ENCODE peak calls at places on chromosomes 5 and 9, in five cellular contexts. One of them, this sample, is unnamed.

GRCh38 chr5:141476132-141476909 is 555 bp downstream of the PCDHGC3 start:
- DNase-seq in H9: peak
- DNase-seq in CD8-positive, alpha-beta memory T cell: no peak
- DNase-seq in AG08396: peak
- DNase-seq in activated CD4-positive, alpha-beta T cell treated with anti-CD3 and anti-CD28 coated beads for 24 hours: no peak
- DNase-seq in this sample: peak

GRCh38 chr9:35618854-35619799 is 914 bp upstream of the CD72 start:
- DNase-seq in H9: no peak
- DNase-seq in AG08396: no peak
- DNase-seq in CD8-positive, alpha-beta memory T cell: peak
- DNase-seq in activated CD4-positive, alpha-beta T cell treated with anti-CD3 and anti-CD28 coated beads for 24 hours: no peak
- DNase-seq in this sample: no peak

GRCh38 chr9:116687762-116688160 is 656 bp downstream of the TRIM32 start:
- DNase-seq in AG08396: peak
- DNase-seq in CD8-positive, alpha-beta memory T cell: no peak
- DNase-seq in activated CD4-positive, alpha-beta T cell treated with anti-CD3 and anti-CD28 coated beads for 24 hours: no peak
- DNase-seq in H9: no peak
- DNase-seq in this sample: no peak

GRCh38 chr9:122389799-122390481 is 19.1 kb downstream of the PTGS1 start:
- DNase-seq in AG08396: no peak
- DNase-seq in CD8-positive, alpha-beta memory T cell: no peak
- DNase-seq in activated CD4-positive, alpha-beta T cell treated with anti-CD3 and anti-CD28 coated beads for 24 hours: no peak
- DNase-seq in H9: peak
- DNase-seq in this sample: peak

GRCh38 chr5:54090495-54091084 is 219.8 kb downstream of the ARL15 start:
- DNase-seq in CD8-positive, alpha-beta memory T cell: no peak
- DNase-seq in H9: no peak
- DNase-seq in AG08396: peak
- DNase-seq in activated CD4-positive, alpha-beta T cell treated with anti-CD3 and anti-CD28 coated beads for 24 hours: no peak
- DNase-seq in this sample: no peak

GRCh38 chr5:144549580-144549979 is 378.9 kb downstream of the KCTD16 start:
- DNase-seq in CD8-positive, alpha-beta memory T cell: no peak
- DNase-seq in AG08396: peak
- DNase-seq in H9: no peak
- DNase-seq in activated CD4-positive, alpha-beta T cell treated with anti-CD3 and anti-CD28 coated beads for 24 hours: no peak
- DNase-seq in this sample: no peak

GRCh38 chr5:146533882-146534281 is 17.9 kb upstream of the GPR151 start:
- DNase-seq in AG08396: no peak
- DNase-seq in CD8-positive, alpha-beta memory T cell: no peak
- DNase-seq in activated CD4-positive, alpha-beta T cell treated with anti-CD3 and anti-CD28 coated beads for 24 hours: no peak
- DNase-seq in H9: no peak
- DNase-seq in this sample: no peak

GRCh38 chr5:163569284-163569683 is 63.9 kb downstream of the MAT2B start:
- DNase-seq in activated CD4-positive, alpha-beta T cell treated with anti-CD3 and anti-CD28 coated beads for 24 hours: no peak
- DNase-seq in H9: no peak
- DNase-seq in AG08396: no peak
- DNase-seq in CD8-positive, alpha-beta memory T cell: no peak
- DNase-seq in this sample: no peak

GRCh38 chr5:1292846-1293415 is 1.9 kb downstream of the TERT start:
- DNase-seq in activated CD4-positive, alpha-beta T cell treated with anti-CD3 and anti-CD28 coated beads for 24 hours: no peak
- DNase-seq in H9: peak
- DNase-seq in CD8-positive, alpha-beta memory T cell: no peak
- DNase-seq in AG08396: no peak
- DNase-seq in this sample: no peak

GRCh38 chr5:172897691-172898512 is 61.3 kb upstream of the RPL26L1 start:
- DNase-seq in AG08396: peak
- DNase-seq in CD8-positive, alpha-beta memory T cell: no peak
- DNase-seq in H9: no peak
- DNase-seq in activated CD4-positive, alpha-beta T cell treated with anti-CD3 and anti-CD28 coated beads for 24 hours: no peak
- DNase-seq in this sample: no peak

GRCh38 chr5:97011567-97011966 is 75.7 kb downstream of the LNPEP start:
- DNase-seq in H9: no peak
- DNase-seq in AG08396: no peak
- DNase-seq in activated CD4-positive, alpha-beta T cell treated with anti-CD3 and anti-CD28 coated beads for 24 hours: no peak
- DNase-seq in CD8-positive, alpha-beta memory T cell: no peak
- DNase-seq in this sample: no peak

GRCh38 chr9:101065930-101066329 is 37.4 kb downstream of the PLPPR1 start:
- DNase-seq in H9: no peak
- DNase-seq in AG08396: no peak
- DNase-seq in activated CD4-positive, alpha-beta T cell treated with anti-CD3 and anti-CD28 coated beads for 24 hours: no peak
- DNase-seq in CD8-positive, alpha-beta memory T cell: no peak
- DNase-seq in this sample: no peak

GRCh38 chr5:126339215-126339805 is 83.9 kb upstream of the GRAMD2B start:
- DNase-seq in H9: no peak
- DNase-seq in activated CD4-positive, alpha-beta T cell treated with anti-CD3 and anti-CD28 coated beads for 24 hours: no peak
- DNase-seq in AG08396: peak
- DNase-seq in CD8-positive, alpha-beta memory T cell: peak
- DNase-seq in this sample: no peak

This sample was measured in NCI-H510A.